ENCODE peak calls at places on chromosomes 6 and 20, in eight cellular contexts. N is omental fat pad, C is neural crest cell, K is amniotic stem cell, O is LHCN-M2, M is left cardiac atrium, J is foreskin keratinocyte, T is IMR-90. E is an unnamed sample.

GRCh38 chr6:79833806-79834205 is 113.5 kb downstream of the ELOVL4 start:
- DNase-seq in T (no peak), K (no peak), M (no peak), J (no peak), O (no peak), C (no peak), N (no peak), E (no peak)

GRCh38 chr6:157761331-157761921 is 61.6 kb upstream of the SNX9 start:
- DNase-seq in K (no peak), M (no peak), O (peak), T (peak), N (no peak), C (no peak), J (peak), E (no peak)

GRCh38 chr20:5390719-5391118 is 74.0 kb upstream of the PROKR2 start:
- DNase-seq in K (no peak), T (no peak), J (no peak), C (no peak), O (no peak), M (no peak), N (no peak), E (no peak)

GRCh38 chr6:71419217-71419953 is 130.8 kb downstream of the OGFRL1 start:
- DNase-seq in N (no peak), T (peak), K (no peak), C (peak), J (no peak), M (no peak), O (peak), E (no peak)

GRCh38 chr6:149150999-149151398 is 166.5 kb upstream of the TAB2 start:
- DNase-seq in J (no peak), N (no peak), M (no peak), O (peak), C (no peak), K (no peak), T (no peak), E (no peak)

GRCh38 chr6:17032595-17033591 is 69.0 kb upstream of the STMND1 start:
- DNase-seq in K (peak), M (peak), N (peak), T (peak), O (peak), J (peak), C (no peak), E (no peak)

GRCh38 chr6:148316308-148316707 is 26.3 kb upstream of the SASH1 start:
- DNase-seq in C (no peak), N (no peak), T (no peak), O (no peak), M (no peak), J (no peak), K (no peak), E (no peak)

GRCh38 chr6:169991031-169991390 is 239.6 kb downstream of the ERMARD start:
- DNase-seq in K (no peak), M (no peak), C (no peak), T (no peak), J (no peak), O (no peak), N (no peak), E (no peak)

GRCh38 chr6:5475779-5476178 is 214.5 kb downstream of the FARS2 start:
- DNase-seq in O (no peak), K (no peak), M (no peak), J (no peak), C (no peak), N (no peak), T (no peak), E (no peak)

GRCh38 chr6:122501475-122501874 is 29.9 kb upstream of the SERINC1 start:
- DNase-seq in J (no peak), K (no peak), M (no peak), T (no peak), N (no peak), O (no peak), C (no peak), E (no peak)

GRCh38 chr6:166497087-166497899 is 89.2 kb downstream of the RAMACL start:
- DNase-seq in N (no peak), C (no peak), T (peak), K (no peak), M (no peak), O (no peak), J (no peak), E (no peak)

GRCh38 chr20:46063151-46063550 is 26.6 kb downstream of the NCOA5 start:
- DNase-seq in M (no peak), O (no peak), K (no peak), J (no peak), T (no peak), C (no peak), N (no peak), E (no peak)

GRCh38 chr20:53194891-53195290 is 222.7 kb downstream of the TSHZ2 start:
- DNase-seq in N (no peak), O (no peak), C (no peak), J (no peak), K (no peak), M (no peak), T (no peak), E (no peak)

GRCh38 chr20:50733644-50734349 is 2.4 kb downstream of the PARD6B start:
- DNase-seq in N (no peak), C (no peak), J (no peak), T (no peak), M (no peak), O (no peak), K (no peak), E (no peak)

GRCh38 chr6:33787954-33788693 is 806 bp downstream of the LEMD2 start:
- DNase-seq in J (peak), C (peak), K (no peak), N (peak), O (peak), T (peak), M (peak), E (no peak)

GRCh38 chr6:42961020-42961470 is 491 bp downstream of the GNMT start:
- DNase-seq in T (no peak), N (no peak), K (no peak), M (no peak), C (no peak), J (no peak), O (no peak), E (no peak)

GRCh38 chr6:83708970-83709747 is at the start of gene SNAP91:
- DNase-seq in N (no peak), C (peak), O (no peak), J (no peak), K (no peak), M (peak), T (no peak), E (peak)

GRCh38 chr20:37936451-37936850 is 33.5 kb downstream of the VSTM2L start:
- DNase-seq in K (no peak), N (no peak), J (no peak), T (no peak), O (no peak), M (no peak), C (no peak), E (no peak)

GRCh38 chr6:4395386-4395785 is 260.0 kb upstream of the ECI2 start:
- DNase-seq in T (no peak), N (no peak), M (no peak), K (no peak), O (no peak), C (no peak), J (no peak), E (no peak)

GRCh38 chr6:105560611-105561066 is 157.8 kb upstream of the PREP start:
- DNase-seq in C (no peak), J (peak), T (peak), O (peak), K (no peak), M (no peak), N (no peak), E (no peak)

GRCh38 chr6:84575264-84575663 is 189.1 kb downstream of the TBX18 start:
- DNase-seq in K (no peak), C (no peak), J (peak), N (no peak), T (no peak), M (no peak), O (peak), E (no peak)

GRCh38 chr6:154650351-154650750 is 82.9 kb upstream of the SCAF8 start:
- DNase-seq in K (no peak), M (no peak), T (no peak), J (no peak), O (no peak), C (no peak), N (no peak), E (no peak)

GRCh38 chr20:2139736-2140135 is 38.1 kb downstream of the STK35 start:
- DNase-seq in T (no peak), K (no peak), J (no peak), O (no peak), N (no peak), C (no peak), M (no peak), E (no peak)

GRCh38 chr20:8043687-8044278 is 24.2 kb upstream of the TMX4 start:
- DNase-seq in J (peak), T (peak), C (peak), K (peak), N (no peak), M (no peak), O (peak), E (peak)

GRCh38 chr6:89313006-89313405 is 2.1 kb downstream of the GABRR2 start:
- DNase-seq in J (peak), K (peak), N (no peak), M (no peak), O (peak), T (peak), C (no peak), E (no peak)

GRCh38 chr20:41599699-41600104 is 18.5 kb downstream of the CHD6 start:
- DNase-seq in C (no peak), O (no peak), K (no peak), T (no peak), J (no peak), N (no peak), M (no peak), E (no peak)